ENCODE peak calls at places on chromosomes 7 and 10, in six cellular contexts. V is dorsolateral prefrontal cortex; S is brain microvascular endothelial cell; M is body of pancreas; E is activated CD8-positive, alpha-beta T cell treated with anti-CD3 and anti-CD28 coated beads for 36 hours; R is colonic mucosa. C is an unnamed sample.

GRCh38 chr7:46220066-46220630 is 299.1 kb upstream of the IGFBP3 start:
- DNase-seq in R (no peak), S (no peak), M (no peak), V (no peak), E (no peak), C (no peak)

GRCh38 chr10:114009281-114009996 is 34.2 kb upstream of the ADRB1 start:
- DNase-seq in M (no peak), V (no peak), E (no peak), R (no peak), S (no peak), C (no peak)

GRCh38 chr7:81014266-81014665 is 95.4 kb upstream of the SEMA3C start:
- DNase-seq in S (no peak), R (no peak), M (no peak), V (no peak), E (no peak), C (no peak)

GRCh38 chr10:122393288-122393687 is 18.8 kb downstream of the PLEKHA1 start:
- DNase-seq in R (no peak), S (no peak), E (no peak), V (no peak), M (no peak), C (no peak)

GRCh38 chr7:105137898-105138297 is 123.9 kb downstream of the KMT2E start:
- DNase-seq in M (no peak), V (no peak), E (no peak), R (no peak), S (no peak), C (no peak)

GRCh38 chr7:131159961-131160361 is 167.7 kb upstream of the MKLN1 start:
- DNase-seq in E (no peak), M (no peak), S (peak; percentile 55), R (no peak), V (no peak), C (no peak)

GRCh38 chr10:50421026-50421719 is 169.9 kb upstream of the ASAH2 start:
- DNase-seq in R (peak; percentile 42), M (peak; percentile 37), S (peak; percentile 20), E (peak; percentile 48), V (no peak), C (no peak)

GRCh38 chr7:42274052-42274451 is 37.0 kb upstream of the GLI3 start:
- DNase-seq in S (peak; percentile 36), E (no peak), M (no peak), R (no peak), V (no peak), C (no peak)

GRCh38 chr7:44307301-44307900 is 18.0 kb downstream of the CAMK2B start:
- DNase-seq in V (no peak), M (no peak), S (peak; percentile 20), R (peak; percentile 16), E (peak; percentile 44), C (no peak)

GRCh38 chr7:90961037-90961725 is 303.1 kb upstream of the FZD1 start:
- DNase-seq in E (no peak), M (no peak), R (no peak), V (no peak), S (no peak), C (no peak)

GRCh38 chr10:90847436-90847835 is 10.4 kb downstream of the HTR7 start:
- DNase-seq in R (no peak), E (no peak), V (no peak), S (peak; percentile 61), M (no peak), C (no peak)

GRCh38 chr7:44284881-44285541 is 40.4 kb downstream of the CAMK2B start:
- DNase-seq in R (no peak), E (no peak), M (no peak), S (no peak), V (peak; percentile 14), C (peak; percentile 19)

GRCh38 chr7:148726385-148726784 is 27.7 kb downstream of the CUL1 start:
- DNase-seq in V (no peak), S (no peak), M (no peak), E (no peak), R (no peak), C (no peak)

GRCh38 chr10:9331583-9332008 is 1277.1 kb downstream of the GATA3 start:
- DNase-seq in R (no peak), M (no peak), V (no peak), S (peak; percentile 5), E (no peak), C (no peak)

GRCh38 chr7:121901026-121901425 is 28.1 kb downstream of the PTPRZ1 start:
- DNase-seq in V (no peak), R (no peak), S (no peak), M (no peak), E (no peak), C (no peak)

GRCh38 chr7:130695840-130696239 is 9.5 kb upstream of the TSGA13 start:
- DNase-seq in S (peak; percentile 11), E (no peak), M (no peak), V (no peak), R (no peak), C (no peak)

GRCh38 chr10:76353124-76353851 is 921.9 kb downstream of the LRMDA start:
- DNase-seq in R (no peak), E (no peak), S (no peak), V (no peak), M (no peak), C (no peak)

GRCh38 chr10:60114765-60115586 is 208.6 kb upstream of the CCDC6 start:
- DNase-seq in S (peak; percentile 55), E (peak; percentile 3), R (peak; percentile 24), M (peak; percentile 13), V (no peak), C (no peak)

GRCh38 chr10:60299961-60300883 is 89.5 kb downstream of the ANK3 start:
- DNase-seq in E (no peak), M (no peak), R (no peak), V (no peak), S (peak; percentile 98), C (no peak)

GRCh38 chr7:65477326-65477725 is 103.7 kb downstream of the ZNF92 start:
- DNase-seq in E (peak; percentile 18), R (no peak), M (peak; percentile 50), S (no peak), V (no peak), C (no peak)

GRCh38 chr10:92993671-92994304 is 66.8 kb upstream of the CYP26C1 start:
- DNase-seq in R (no peak), M (no peak), V (no peak), E (peak; percentile 33), S (no peak), C (no peak)

GRCh38 chr10:118827466-118828155 is 72.8 kb upstream of the CACUL1 start:
- DNase-seq in R (no peak), S (no peak), V (no peak), M (no peak), E (peak; percentile 30), C (no peak)

GRCh38 chr7:99079104-99079503 is 64.8 kb downstream of the SMURF1 start:
- DNase-seq in R (peak; percentile 61), S (no peak), M (no peak), E (peak; percentile 26), V (peak; percentile 38), C (no peak)

GRCh38 chr7:39510738-39511372 is 55.3 kb upstream of the YAE1 start:
- DNase-seq in V (no peak), R (no peak), S (peak; percentile 51), E (peak; percentile 61), M (no peak), C (no peak)

GRCh38 chr10:127738512-127739424 is 1.8 kb downstream of the FOXI2 start:
- DNase-seq in E (no peak), M (no peak), V (no peak), R (no peak), S (no peak), C (no peak)

GRCh38 chr10:17607603-17608332 is 9.4 kb downstream of the HACD1 start:
- DNase-seq in R (no peak), E (no peak), V (no peak), M (no peak), S (peak; percentile 51), C (no peak)

GRCh38 chr7:116177009-116177408 is 33.3 kb upstream of the TES start:
- DNase-seq in S (peak; percentile 88), E (no peak), R (no peak), M (no peak), V (no peak), C (no peak)

GRCh38 chr10:80184291-80184690 is 21.0 kb downstream of the ANXA11 start:
- DNase-seq in V (no peak), R (no peak), E (no peak), S (no peak), M (no peak), C (no peak)

GRCh38 chr10:11245095-11245479 is 227.4 kb downstream of the CELF2 start:
- DNase-seq in S (no peak), R (no peak), E (no peak), V (no peak), M (no peak), C (no peak)

GRCh38 chr10:11245981-11246590 is 228.4 kb downstream of the CELF2 start:
- DNase-seq in E (no peak), V (no peak), R (no peak), M (no peak), S (no peak), C (no peak)

GRCh38 chr10:11243425-11244222 is 226.0 kb downstream of the CELF2 start:
- DNase-seq in V (no peak), M (no peak), E (no peak), S (no peak), R (no peak), C (no peak)

GRCh38 chr10:11245510-11245909 is 227.8 kb downstream of the CELF2 start:
- DNase-seq in E (peak; percentile 52), M (no peak), R (no peak), V (no peak), S (no peak), C (no peak)

GRCh38 chr10:11242443-11243386 is 225.0 kb downstream of the CELF2 start:
- DNase-seq in M (no peak), S (no peak), E (peak; percentile 64), V (no peak), R (peak; percentile 36), C (no peak)
- TF ChIP-seq CTCF in M (no peak), S (no peak), E (no peak), V (no peak), R (no peak), C (no peak)

GRCh38 chr7:138167222-138167621 is 91.0 kb downstream of the AKR1D1 start:
- DNase-seq in S (no peak), M (no peak), R (no peak), V (no peak), E (no peak), C (no peak)
- TF ChIP-seq CTCF in S (no peak), M (no peak), R (no peak), V (no peak), E (no peak), C (no peak)

GRCh38 chr7:123492485-123492884 is 41.9 kb downstream of the IQUB start:
- DNase-seq in E (no peak), R (no peak), V (no peak), S (no peak), M (no peak), C (no peak)
- TF ChIP-seq CTCF in E (no peak), R (no peak), V (no peak), S (peak; percentile 41), M (no peak), C (no peak)

GRCh38 chr10:97179731-97180366 is 5.9 kb downstream of the SLIT1 start:
- DNase-seq in R (no peak), M (no peak), E (no peak), S (no peak), V (no peak), C (no peak)
- TF ChIP-seq CTCF in R (no peak), M (no peak), E (no peak), S (peak; percentile 34), V (no peak), C (no peak)

GRCh38 chr7:25318077-25318476 is 89.8 kb upstream of the NPVF start:
- DNase-seq in V (no peak), E (no peak), R (no peak), S (no peak), M (no peak), C (no peak)
- TF ChIP-seq CTCF in V (no peak), E (no peak), R (no peak), S (no peak), M (peak; percentile 13), C (no peak)

C was measured in omental fat pad.